ENCODE peak calls at places on chromosomes 16 and 17, in five cellular contexts. One of them, this sample, is unnamed.

GRCh38 chr16:58377932-58378331 is 14.3 kb upstream of the GINS3 start:
- DNase-seq in IMR-90: no peak
- DNase-seq in colonic mucosa: no peak
- DNase-seq in hepatocyte: no peak
- DNase-seq in retinal pigment epithelial cell: peak; percentile 71
- DNase-seq in this sample: no peak

GRCh38 chr16:51357839-51358238 is 206.8 kb upstream of the SALL1 start:
- DNase-seq in retinal pigment epithelial cell: no peak
- DNase-seq in colonic mucosa: no peak
- DNase-seq in IMR-90: no peak
- DNase-seq in hepatocyte: no peak
- DNase-seq in this sample: no peak

GRCh38 chr17:33816842-33817241 is 438.2 kb upstream of the CCL2 start:
- DNase-seq in retinal pigment epithelial cell: no peak
- DNase-seq in IMR-90: no peak
- DNase-seq in colonic mucosa: no peak
- DNase-seq in hepatocyte: no peak
- DNase-seq in this sample: no peak

GRCh38 chr17:72515291-72516065 is 394.7 kb downstream of the SOX9 start:
- DNase-seq in IMR-90: peak; percentile 65
- DNase-seq in hepatocyte: no peak
- DNase-seq in retinal pigment epithelial cell: peak; percentile 72
- DNase-seq in colonic mucosa: no peak
- DNase-seq in this sample: peak; percentile 83

GRCh38 chr17:2120550-2121335 is 65.8 kb downstream of the HIC1 start:
- DNase-seq in retinal pigment epithelial cell: no peak
- DNase-seq in hepatocyte: peak; percentile 19
- DNase-seq in IMR-90: peak; percentile 37
- DNase-seq in colonic mucosa: no peak
- DNase-seq in this sample: no peak

GRCh38 chr17:62625184-62625869 is 2.1 kb upstream of the MRC2 start:
- DNase-seq in retinal pigment epithelial cell: no peak
- DNase-seq in hepatocyte: no peak
- DNase-seq in colonic mucosa: no peak
- DNase-seq in IMR-90: no peak
- DNase-seq in this sample: no peak

GRCh38 chr16:88568710-88569613 is 1.2 kb upstream of the ZC3H18 start:
- DNase-seq in IMR-90: no peak
- DNase-seq in retinal pigment epithelial cell: no peak
- DNase-seq in colonic mucosa: no peak
- DNase-seq in hepatocyte: no peak
- DNase-seq in this sample: no peak

GRCh38 chr16:78762222-78762621 is 662.8 kb downstream of the WWOX start:
- DNase-seq in retinal pigment epithelial cell: no peak
- DNase-seq in colonic mucosa: no peak
- DNase-seq in IMR-90: no peak
- DNase-seq in hepatocyte: no peak
- DNase-seq in this sample: no peak

GRCh38 chr17:47848198-47848513 is 2.8 kb downstream of the SP6 start:
- DNase-seq in IMR-90: no peak
- DNase-seq in colonic mucosa: no peak
- DNase-seq in retinal pigment epithelial cell: no peak
- DNase-seq in hepatocyte: no peak
- DNase-seq in this sample: no peak

GRCh38 chr16:3138823-3139426 is 4.1 kb downstream of the ZNF213 start:
- DNase-seq in colonic mucosa: no peak
- DNase-seq in retinal pigment epithelial cell: no peak
- DNase-seq in hepatocyte: no peak
- DNase-seq in IMR-90: no peak
- DNase-seq in this sample: no peak

GRCh38 chr17:19288453-19288852 is 51.3 kb downstream of the EPN2 start:
- DNase-seq in hepatocyte: no peak
- DNase-seq in IMR-90: no peak
- DNase-seq in colonic mucosa: no peak
- DNase-seq in retinal pigment epithelial cell: no peak
- DNase-seq in this sample: no peak

GRCh38 chr17:15944720-15945492 is at the start of gene ADORA2B:
- DNase-seq in IMR-90: peak; percentile 71
- DNase-seq in retinal pigment epithelial cell: no peak
- DNase-seq in colonic mucosa: peak; percentile 75
- DNase-seq in hepatocyte: peak; percentile 80
- DNase-seq in this sample: peak; percentile 77

GRCh38 chr17:31216053-31216751 is 80.8 kb downstream of the OMG start:
- DNase-seq in colonic mucosa: no peak
- DNase-seq in IMR-90: peak; percentile 92
- DNase-seq in retinal pigment epithelial cell: peak; percentile 27
- DNase-seq in hepatocyte: peak; percentile 71
- DNase-seq in this sample: peak; percentile 82

GRCh38 chr16:8673611-8674412 is 605 bp upstream of the ABAT start:
- DNase-seq in IMR-90: no peak
- DNase-seq in hepatocyte: no peak
- DNase-seq in colonic mucosa: no peak
- DNase-seq in retinal pigment epithelial cell: no peak
- DNase-seq in this sample: no peak

GRCh38 chr16:4891097-4891885 is 44.0 kb downstream of the UBN1 start:
- DNase-seq in retinal pigment epithelial cell: no peak
- DNase-seq in IMR-90: no peak
- DNase-seq in colonic mucosa: no peak
- DNase-seq in hepatocyte: no peak
- DNase-seq in this sample: no peak

GRCh38 chr16:21650517-21650916 is 1.9 kb downstream of the IGSF6 start:
- DNase-seq in retinal pigment epithelial cell: no peak
- DNase-seq in hepatocyte: no peak
- DNase-seq in IMR-90: no peak
- DNase-seq in colonic mucosa: no peak
- DNase-seq in this sample: no peak

GRCh38 chr17:51079049-51079448 is 41.6 kb downstream of the SPAG9 start:
- DNase-seq in retinal pigment epithelial cell: no peak
- DNase-seq in colonic mucosa: no peak
- DNase-seq in IMR-90: peak; percentile 69
- DNase-seq in hepatocyte: no peak
- DNase-seq in this sample: peak; percentile 51

GRCh38 chr17:66459811-66460270 is 157.4 kb downstream of the PRKCA start:
- DNase-seq in colonic mucosa: no peak
- DNase-seq in retinal pigment epithelial cell: peak; percentile 94
- DNase-seq in hepatocyte: peak; percentile 80
- DNase-seq in IMR-90: peak; percentile 99
- DNase-seq in this sample: peak; percentile 98

GRCh38 chr16:15843635-15844279 is 13.1 kb downstream of the MYH11 start:
- DNase-seq in hepatocyte: no peak
- DNase-seq in IMR-90: peak; percentile 69
- DNase-seq in colonic mucosa: no peak
- DNase-seq in retinal pigment epithelial cell: no peak
- DNase-seq in this sample: no peak

GRCh38 chr16:86951831-86952598 is 365.2 kb downstream of the C16orf95 start:
- DNase-seq in retinal pigment epithelial cell: peak; percentile 71
- DNase-seq in hepatocyte: peak; percentile 35
- DNase-seq in IMR-90: peak; percentile 99
- DNase-seq in colonic mucosa: no peak
- DNase-seq in this sample: peak; percentile 100

GRCh38 chr17:74840989-74841666 is 18.6 kb downstream of the GRIN2C start:
- DNase-seq in IMR-90: peak; percentile 20
- DNase-seq in hepatocyte: no peak
- DNase-seq in colonic mucosa: peak; percentile 49
- DNase-seq in retinal pigment epithelial cell: no peak
- DNase-seq in this sample: peak; percentile 18

GRCh38 chr17:70254735-70255460 is 85.6 kb downstream of the KCNJ2 start:
- DNase-seq in hepatocyte: no peak
- DNase-seq in IMR-90: peak; percentile 54
- DNase-seq in retinal pigment epithelial cell: no peak
- DNase-seq in colonic mucosa: no peak
- DNase-seq in this sample: peak; percentile 23

GRCh38 chr17:7111784-7112526 is 2.7 kb downstream of the ASGR2 start:
- DNase-seq in IMR-90: no peak
- DNase-seq in hepatocyte: no peak
- DNase-seq in colonic mucosa: no peak
- DNase-seq in retinal pigment epithelial cell: no peak
- DNase-seq in this sample: no peak

GRCh38 chr17:82302991-82303943 is 14.1 kb downstream of the CD7 start:
- DNase-seq in retinal pigment epithelial cell: no peak
- DNase-seq in colonic mucosa: no peak
- DNase-seq in hepatocyte: no peak
- DNase-seq in IMR-90: no peak
- DNase-seq in this sample: no peak

GRCh38 chr17:61002316-61002736 is 324.7 kb downstream of the BCAS3 start:
- DNase-seq in IMR-90: peak; percentile 79
- DNase-seq in hepatocyte: peak; percentile 63
- DNase-seq in colonic mucosa: no peak
- DNase-seq in retinal pigment epithelial cell: peak; percentile 21
- DNase-seq in this sample: peak; percentile 63

GRCh38 chr17:66570353-66571195 is 264.3 kb upstream of the CACNG5 start:
- DNase-seq in IMR-90: peak; percentile 66
- DNase-seq in hepatocyte: no peak
- DNase-seq in colonic mucosa: no peak
- DNase-seq in retinal pigment epithelial cell: no peak
- DNase-seq in this sample: no peak

GRCh38 chr17:50785942-50786570 is 18.7 kb upstream of the ANKRD40CL start:
- DNase-seq in retinal pigment epithelial cell: no peak
- DNase-seq in hepatocyte: peak; percentile 63
- DNase-seq in colonic mucosa: no peak
- DNase-seq in IMR-90: peak; percentile 90
- DNase-seq in this sample: peak; percentile 57

DNA sequence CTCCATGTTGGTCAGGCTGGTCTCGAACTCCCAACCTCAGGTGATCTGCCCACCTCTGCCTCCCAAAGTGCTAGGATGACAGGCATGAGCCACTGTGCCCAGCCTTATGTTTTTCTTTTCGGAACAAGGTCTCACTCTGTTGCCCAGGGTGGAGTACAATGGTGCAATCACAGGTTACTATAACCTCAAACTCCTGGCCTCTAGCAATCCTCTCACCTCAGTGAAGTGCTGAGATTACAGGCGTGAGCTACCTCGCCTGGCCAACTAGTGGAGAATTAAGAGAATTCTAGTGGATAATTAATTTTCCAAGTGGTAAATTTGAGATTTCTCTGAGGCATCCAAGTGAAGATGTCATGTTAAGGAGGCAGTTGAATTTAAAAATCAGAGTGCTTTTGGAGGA is 2.9 kb upstream of the FBXO47 start:
- DNase-seq in colonic mucosa: no peak
- DNase-seq in IMR-90: no peak
- DNase-seq in hepatocyte: no peak
- DNase-seq in retinal pigment epithelial cell: no peak
- DNase-seq in this sample: no peak
- TF ChIP-seq CTCF in colonic mucosa: no peak
- TF ChIP-seq CTCF in IMR-90: no peak
- TF ChIP-seq CTCF in hepatocyte: no peak
- TF ChIP-seq CTCF in retinal pigment epithelial cell: no peak
- TF ChIP-seq CTCF in this sample: no peak

DNA sequence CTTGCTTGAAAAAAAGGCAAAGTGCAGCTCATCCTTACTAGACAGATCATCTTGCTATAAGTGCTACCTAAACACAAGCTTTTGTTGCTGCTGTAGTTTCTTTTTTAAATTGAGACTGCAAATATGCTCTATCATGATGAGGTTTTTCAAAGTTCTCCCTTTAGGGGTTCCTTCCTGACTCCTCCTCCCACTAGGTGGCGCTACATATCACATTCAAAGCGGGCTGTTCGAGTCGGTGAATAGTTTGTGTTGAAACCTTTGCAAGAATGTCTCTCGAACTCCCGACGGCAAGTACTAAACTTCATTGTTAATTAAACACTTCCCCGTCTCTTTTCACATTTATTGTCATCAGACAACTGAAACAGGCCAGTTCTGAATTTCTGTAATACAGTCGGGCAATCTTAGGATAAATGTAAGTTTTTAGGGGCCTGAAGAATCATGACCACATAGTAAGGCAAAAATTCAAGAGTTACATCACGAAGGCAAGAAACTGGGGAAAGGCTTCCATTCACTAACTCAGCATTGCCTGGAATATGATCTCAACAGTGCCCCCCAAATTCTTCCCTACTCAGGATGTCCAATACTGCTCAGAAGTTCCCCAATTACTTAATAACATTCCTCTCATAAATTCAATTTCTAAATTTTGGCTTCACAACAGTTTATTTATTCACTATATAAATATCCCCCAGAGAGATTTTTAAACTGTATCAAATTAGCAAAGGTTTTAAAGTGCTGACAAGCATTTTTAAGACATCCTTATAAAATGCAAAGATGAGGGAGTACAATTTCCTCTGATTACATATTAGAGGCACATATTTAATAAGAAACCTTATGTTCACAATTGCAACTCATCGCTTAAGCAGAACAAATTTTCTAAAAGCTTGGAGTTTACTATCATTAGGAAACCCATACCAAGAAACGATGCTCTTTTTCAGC is 6.7 kb downstream of the HS3ST3A1 start:
- DNase-seq in hepatocyte: peak; percentile 92
- DNase-seq in retinal pigment epithelial cell: peak; percentile 59
- DNase-seq in IMR-90: peak; percentile 89
- DNase-seq in colonic mucosa: peak; percentile 83
- DNase-seq in this sample: peak; percentile 89
- H3K4me3 ChIP-seq in hepatocyte: no peak overlapping the region
- H3K4me3 ChIP-seq in retinal pigment epithelial cell: no peak overlapping the region
- H3K4me3 ChIP-seq in IMR-90: peak overlapping the region; percentile 9
- H3K4me3 ChIP-seq in colonic mucosa: no peak overlapping the region
- H3K4me3 ChIP-seq in this sample: no peak overlapping the region

DNA sequence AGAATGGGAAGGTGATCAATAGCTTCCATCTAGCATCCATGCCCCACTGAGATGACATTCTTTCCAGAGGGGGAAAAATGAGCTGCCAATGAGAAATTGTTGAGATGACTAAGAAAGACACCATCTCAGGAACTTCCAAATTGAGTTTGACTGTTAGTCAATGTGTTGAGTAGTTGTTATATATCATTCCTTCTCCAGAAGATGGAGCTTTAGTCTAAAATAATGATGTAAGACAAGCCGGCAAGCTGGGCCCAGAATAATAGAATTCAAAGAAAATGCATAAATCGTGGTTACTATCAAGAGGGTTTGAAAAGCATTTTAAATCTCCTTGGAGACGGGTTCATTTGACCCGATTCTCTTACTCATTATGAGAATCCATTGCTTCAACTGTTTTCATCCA is 71.0 kb upstream of the ATF7IP2 start:
- DNase-seq in retinal pigment epithelial cell: no peak
- DNase-seq in hepatocyte: no peak
- DNase-seq in IMR-90: no peak
- DNase-seq in colonic mucosa: no peak
- DNase-seq in this sample: peak; percentile 16
- TF ChIP-seq CTCF in retinal pigment epithelial cell: peak; percentile 22
- TF ChIP-seq CTCF in hepatocyte: peak; percentile 46
- TF ChIP-seq CTCF in IMR-90: no peak
- TF ChIP-seq CTCF in colonic mucosa: no peak
- TF ChIP-seq CTCF in this sample: no peak

GRCh38 chr16:1471569-1472194 is 3.1 kb downstream of the CLCN7 start:
- DNase-seq in hepatocyte: no peak
- DNase-seq in colonic mucosa: no peak
- DNase-seq in retinal pigment epithelial cell: no peak
- DNase-seq in IMR-90: no peak
- DNase-seq in this sample: no peak

GRCh38 chr16:1474471-1474795 is 395 bp downstream of the CLCN7 start:
- DNase-seq in IMR-90: no peak
- DNase-seq in retinal pigment epithelial cell: no peak
- DNase-seq in colonic mucosa: no peak
- DNase-seq in hepatocyte: peak; percentile 43
- DNase-seq in this sample: no peak

GRCh38 chr16:1474047-1474446 is 781 bp downstream of the CLCN7 start:
- DNase-seq in IMR-90: no peak
- DNase-seq in retinal pigment epithelial cell: no peak
- DNase-seq in colonic mucosa: no peak
- DNase-seq in hepatocyte: no peak
- DNase-seq in this sample: no peak

GRCh38 chr16:1474796-1475551 is at the start of gene CLCN7:
- DNase-seq in retinal pigment epithelial cell: peak; percentile 47
- DNase-seq in hepatocyte: peak; percentile 91
- DNase-seq in colonic mucosa: peak; percentile 93
- DNase-seq in IMR-90: peak; percentile 82
- DNase-seq in this sample: peak; percentile 87

GRCh38 chr16:1472974-1473373 is 1.9 kb downstream of the CLCN7 start:
- DNase-seq in hepatocyte: no peak
- DNase-seq in IMR-90: no peak
- DNase-seq in retinal pigment epithelial cell: no peak
- DNase-seq in colonic mucosa: no peak
- DNase-seq in this sample: no peak
- H3K4me3 ChIP-seq in hepatocyte: no peak overlapping the region
- H3K4me3 ChIP-seq in IMR-90: no peak overlapping the region
- H3K4me3 ChIP-seq in retinal pigment epithelial cell: no peak overlapping the region
- H3K4me3 ChIP-seq in colonic mucosa: no peak overlapping the region
- H3K4me3 ChIP-seq in this sample: no peak overlapping the region

This sample was measured in astrocyte of the spinal cord.